ENCODE peak calls at places on chromosome 5, in ten cellular contexts. One of them, this sample, is unnamed.

GRCh38 chr5:39015743-39016586 is 58.2 kb downstream of the RICTOR start:
- DNase-seq in WERI-Rb-1: peak; percentile 36
- DNase-seq in GM12865: no peak
- DNase-seq in ovary: no peak
- DNase-seq in stomach: no peak
- DNase-seq in epithelial cell of esophagus: peak; percentile 57
- DNase-seq in neural crest cell: no peak
- DNase-seq in cardiac muscle cell: peak; percentile 7
- DNase-seq in fibroblast of mammary gland: peak; percentile 91
- DNase-seq in osteocyte: no peak
- DNase-seq in this sample: peak; percentile 69

GRCh38 chr5:138903113-138903789 is 28.1 kb upstream of the LRRTM2 start:
- DNase-seq in osteocyte: no peak
- DNase-seq in WERI-Rb-1: no peak
- DNase-seq in ovary: no peak
- DNase-seq in cardiac muscle cell: no peak
- DNase-seq in GM12865: no peak
- DNase-seq in neural crest cell: no peak
- DNase-seq in fibroblast of mammary gland: peak; percentile 53
- DNase-seq in epithelial cell of esophagus: peak; percentile 70
- DNase-seq in stomach: no peak
- DNase-seq in this sample: peak; percentile 55

GRCh38 chr5:167998148-167998767 is 293.2 kb upstream of the WWC1 start:
- DNase-seq in ovary: no peak
- DNase-seq in cardiac muscle cell: no peak
- DNase-seq in WERI-Rb-1: no peak
- DNase-seq in fibroblast of mammary gland: peak; percentile 3
- DNase-seq in neural crest cell: no peak
- DNase-seq in GM12865: no peak
- DNase-seq in epithelial cell of esophagus: peak; percentile 29
- DNase-seq in stomach: no peak
- DNase-seq in osteocyte: no peak
- DNase-seq in this sample: no peak

GRCh38 chr5:154230526-154230925 is 40.0 kb downstream of the GALNT10 start:
- DNase-seq in WERI-Rb-1: no peak
- DNase-seq in epithelial cell of esophagus: no peak
- DNase-seq in stomach: no peak
- DNase-seq in osteocyte: no peak
- DNase-seq in neural crest cell: no peak
- DNase-seq in cardiac muscle cell: no peak
- DNase-seq in ovary: no peak
- DNase-seq in fibroblast of mammary gland: no peak
- DNase-seq in GM12865: peak; percentile 26
- DNase-seq in this sample: no peak

GRCh38 chr5:146060221-146060585 is 45.2 kb downstream of the PLAC8L1 start:
- DNase-seq in fibroblast of mammary gland: no peak
- DNase-seq in cardiac muscle cell: no peak
- DNase-seq in osteocyte: no peak
- DNase-seq in stomach: no peak
- DNase-seq in epithelial cell of esophagus: no peak
- DNase-seq in GM12865: no peak
- DNase-seq in WERI-Rb-1: no peak
- DNase-seq in neural crest cell: no peak
- DNase-seq in ovary: no peak
- DNase-seq in this sample: no peak

GRCh38 chr5:173098787-173099186 is 42.6 kb downstream of the CREBRF start:
- DNase-seq in WERI-Rb-1: no peak
- DNase-seq in epithelial cell of esophagus: no peak
- DNase-seq in neural crest cell: no peak
- DNase-seq in stomach: no peak
- DNase-seq in ovary: no peak
- DNase-seq in cardiac muscle cell: no peak
- DNase-seq in fibroblast of mammary gland: no peak
- DNase-seq in GM12865: no peak
- DNase-seq in osteocyte: no peak
- DNase-seq in this sample: no peak

GRCh38 chr5:40973364-40974004 is 64.2 kb downstream of the C7 start:
- DNase-seq in fibroblast of mammary gland: no peak
- DNase-seq in stomach: no peak
- DNase-seq in WERI-Rb-1: no peak
- DNase-seq in neural crest cell: no peak
- DNase-seq in ovary: no peak
- DNase-seq in GM12865: no peak
- DNase-seq in osteocyte: no peak
- DNase-seq in cardiac muscle cell: no peak
- DNase-seq in epithelial cell of esophagus: no peak
- DNase-seq in this sample: no peak

GRCh38 chr5:148091991-148092964 is 28.5 kb downstream of the SPINK5 start:
- DNase-seq in fibroblast of mammary gland: no peak
- DNase-seq in stomach: no peak
- DNase-seq in cardiac muscle cell: no peak
- DNase-seq in osteocyte: no peak
- DNase-seq in ovary: no peak
- DNase-seq in GM12865: no peak
- DNase-seq in epithelial cell of esophagus: no peak
- DNase-seq in neural crest cell: no peak
- DNase-seq in WERI-Rb-1: no peak
- DNase-seq in this sample: no peak

GRCh38 chr5:176781638-176782570 is 28.5 kb upstream of the UNC5A start:
- DNase-seq in cardiac muscle cell: no peak
- DNase-seq in epithelial cell of esophagus: no peak
- DNase-seq in neural crest cell: no peak
- DNase-seq in fibroblast of mammary gland: no peak
- DNase-seq in GM12865: no peak
- DNase-seq in stomach: no peak
- DNase-seq in ovary: no peak
- DNase-seq in osteocyte: peak; percentile 77
- DNase-seq in WERI-Rb-1: no peak
- DNase-seq in this sample: no peak

GRCh38 chr5:67163863-67164595 is 32.6 kb downstream of the CD180 start:
- DNase-seq in fibroblast of mammary gland: no peak
- DNase-seq in WERI-Rb-1: no peak
- DNase-seq in neural crest cell: no peak
- DNase-seq in cardiac muscle cell: no peak
- DNase-seq in ovary: no peak
- DNase-seq in osteocyte: peak; percentile 84
- DNase-seq in stomach: no peak
- DNase-seq in GM12865: no peak
- DNase-seq in epithelial cell of esophagus: no peak
- DNase-seq in this sample: no peak

GRCh38 chr5:33526755-33527154 is 86.0 kb downstream of the TARS1 start:
- DNase-seq in ovary: no peak
- DNase-seq in GM12865: no peak
- DNase-seq in WERI-Rb-1: no peak
- DNase-seq in fibroblast of mammary gland: no peak
- DNase-seq in osteocyte: no peak
- DNase-seq in stomach: no peak
- DNase-seq in neural crest cell: no peak
- DNase-seq in cardiac muscle cell: no peak
- DNase-seq in epithelial cell of esophagus: no peak
- DNase-seq in this sample: no peak

GRCh38 chr5:33531796-33532195 is 91.0 kb downstream of the TARS1 start:
- DNase-seq in GM12865: no peak
- DNase-seq in fibroblast of mammary gland: no peak
- DNase-seq in ovary: no peak
- DNase-seq in WERI-Rb-1: no peak
- DNase-seq in epithelial cell of esophagus: no peak
- DNase-seq in stomach: no peak
- DNase-seq in osteocyte: no peak
- DNase-seq in neural crest cell: no peak
- DNase-seq in cardiac muscle cell: no peak
- DNase-seq in this sample: no peak

GRCh38 chr5:33527696-33528095 is 86.9 kb downstream of the TARS1 start:
- DNase-seq in GM12865: no peak
- DNase-seq in fibroblast of mammary gland: no peak
- DNase-seq in neural crest cell: no peak
- DNase-seq in epithelial cell of esophagus: no peak
- DNase-seq in WERI-Rb-1: no peak
- DNase-seq in ovary: no peak
- DNase-seq in cardiac muscle cell: no peak
- DNase-seq in osteocyte: no peak
- DNase-seq in stomach: no peak
- DNase-seq in this sample: no peak

GRCh38 chr5:33530963-33531298 is 90.2 kb downstream of the TARS1 start:
- DNase-seq in GM12865: no peak
- DNase-seq in ovary: no peak
- DNase-seq in cardiac muscle cell: no peak
- DNase-seq in fibroblast of mammary gland: no peak
- DNase-seq in WERI-Rb-1: no peak
- DNase-seq in neural crest cell: no peak
- DNase-seq in epithelial cell of esophagus: no peak
- DNase-seq in stomach: no peak
- DNase-seq in osteocyte: no peak
- DNase-seq in this sample: no peak

GRCh38 chr5:33530183-33530962 is 89.6 kb downstream of the TARS1 start:
- DNase-seq in stomach: no peak
- DNase-seq in WERI-Rb-1: no peak
- DNase-seq in cardiac muscle cell: no peak
- DNase-seq in neural crest cell: no peak
- DNase-seq in fibroblast of mammary gland: no peak
- DNase-seq in GM12865: no peak
- DNase-seq in ovary: no peak
- DNase-seq in osteocyte: no peak
- DNase-seq in epithelial cell of esophagus: no peak
- DNase-seq in this sample: no peak
- TF ChIP-seq CTCF in stomach: no peak
- TF ChIP-seq CTCF in WERI-Rb-1: no peak
- TF ChIP-seq CTCF in cardiac muscle cell: no peak
- TF ChIP-seq CTCF in neural crest cell: no peak
- TF ChIP-seq CTCF in fibroblast of mammary gland: peak; percentile 18
- TF ChIP-seq CTCF in GM12865: no peak
- TF ChIP-seq CTCF in ovary: no peak
- TF ChIP-seq CTCF in osteocyte: no peak
- TF ChIP-seq CTCF in epithelial cell of esophagus: no peak
- TF ChIP-seq CTCF in this sample: no peak

GRCh38 chr5:73448451-73449136 is at the start of gene FOXD1:
- DNase-seq in fibroblast of mammary gland: peak; percentile 82
- DNase-seq in epithelial cell of esophagus: peak; percentile 75
- DNase-seq in osteocyte: peak; percentile 95
- DNase-seq in stomach: peak; percentile 45
- DNase-seq in cardiac muscle cell: peak; percentile 82
- DNase-seq in neural crest cell: peak; percentile 65
- DNase-seq in WERI-Rb-1: peak; percentile 97
- DNase-seq in GM12865: peak; percentile 72
- DNase-seq in ovary: peak; percentile 60
- DNase-seq in this sample: peak; percentile 63
- TF ChIP-seq CTCF in fibroblast of mammary gland: no peak
- TF ChIP-seq CTCF in epithelial cell of esophagus: no peak
- TF ChIP-seq CTCF in osteocyte: no peak
- TF ChIP-seq CTCF in stomach: no peak
- TF ChIP-seq CTCF in cardiac muscle cell: no peak
- TF ChIP-seq CTCF in neural crest cell: no peak
- TF ChIP-seq CTCF in WERI-Rb-1: no peak
- TF ChIP-seq CTCF in GM12865: no peak
- TF ChIP-seq CTCF in ovary: no peak
- TF ChIP-seq CTCF in this sample: no peak

GRCh38 chr5:54002779-54003178 is 307.6 kb downstream of the ARL15 start:
- DNase-seq in fibroblast of mammary gland: no peak
- DNase-seq in cardiac muscle cell: no peak
- DNase-seq in epithelial cell of esophagus: no peak
- DNase-seq in neural crest cell: no peak
- DNase-seq in osteocyte: no peak
- DNase-seq in stomach: no peak
- DNase-seq in WERI-Rb-1: no peak
- DNase-seq in ovary: no peak
- DNase-seq in GM12865: no peak
- DNase-seq in this sample: no peak
- TF ChIP-seq CTCF in fibroblast of mammary gland: no peak
- TF ChIP-seq CTCF in cardiac muscle cell: no peak
- TF ChIP-seq CTCF in epithelial cell of esophagus: no peak
- TF ChIP-seq CTCF in neural crest cell: no peak
- TF ChIP-seq CTCF in osteocyte: no peak
- TF ChIP-seq CTCF in stomach: no peak
- TF ChIP-seq CTCF in WERI-Rb-1: no peak
- TF ChIP-seq CTCF in ovary: no peak
- TF ChIP-seq CTCF in GM12865: no peak
- TF ChIP-seq CTCF in this sample: no peak

GRCh38 chr5:2015116-2015848 is 132.6 kb upstream of the IRX4 start:
- DNase-seq in WERI-Rb-1: no peak
- DNase-seq in cardiac muscle cell: peak; percentile 51
- DNase-seq in GM12865: no peak
- DNase-seq in fibroblast of mammary gland: no peak
- DNase-seq in stomach: no peak
- DNase-seq in osteocyte: no peak
- DNase-seq in epithelial cell of esophagus: no peak
- DNase-seq in ovary: no peak
- DNase-seq in neural crest cell: no peak
- DNase-seq in this sample: no peak

GRCh38 chr5:2019716-2020115 is 137.0 kb upstream of the IRX4 start:
- DNase-seq in ovary: no peak
- DNase-seq in cardiac muscle cell: no peak
- DNase-seq in epithelial cell of esophagus: no peak
- DNase-seq in GM12865: no peak
- DNase-seq in stomach: no peak
- DNase-seq in fibroblast of mammary gland: no peak
- DNase-seq in WERI-Rb-1: no peak
- DNase-seq in osteocyte: peak; percentile 60
- DNase-seq in neural crest cell: no peak
- DNase-seq in this sample: no peak

GRCh38 chr5:2018390-2018724 is 135.6 kb upstream of the IRX4 start:
- DNase-seq in fibroblast of mammary gland: no peak
- DNase-seq in osteocyte: peak; percentile 30
- DNase-seq in ovary: no peak
- DNase-seq in neural crest cell: no peak
- DNase-seq in epithelial cell of esophagus: no peak
- DNase-seq in GM12865: no peak
- DNase-seq in stomach: no peak
- DNase-seq in WERI-Rb-1: no peak
- DNase-seq in cardiac muscle cell: no peak
- DNase-seq in this sample: no peak

GRCh38 chr5:2015961-2016360 is 133.2 kb upstream of the IRX4 start:
- DNase-seq in cardiac muscle cell: no peak
- DNase-seq in WERI-Rb-1: no peak
- DNase-seq in osteocyte: peak; percentile 60
- DNase-seq in stomach: no peak
- DNase-seq in ovary: no peak
- DNase-seq in GM12865: no peak
- DNase-seq in neural crest cell: no peak
- DNase-seq in fibroblast of mammary gland: no peak
- DNase-seq in epithelial cell of esophagus: no peak
- DNase-seq in this sample: no peak

DNA sequence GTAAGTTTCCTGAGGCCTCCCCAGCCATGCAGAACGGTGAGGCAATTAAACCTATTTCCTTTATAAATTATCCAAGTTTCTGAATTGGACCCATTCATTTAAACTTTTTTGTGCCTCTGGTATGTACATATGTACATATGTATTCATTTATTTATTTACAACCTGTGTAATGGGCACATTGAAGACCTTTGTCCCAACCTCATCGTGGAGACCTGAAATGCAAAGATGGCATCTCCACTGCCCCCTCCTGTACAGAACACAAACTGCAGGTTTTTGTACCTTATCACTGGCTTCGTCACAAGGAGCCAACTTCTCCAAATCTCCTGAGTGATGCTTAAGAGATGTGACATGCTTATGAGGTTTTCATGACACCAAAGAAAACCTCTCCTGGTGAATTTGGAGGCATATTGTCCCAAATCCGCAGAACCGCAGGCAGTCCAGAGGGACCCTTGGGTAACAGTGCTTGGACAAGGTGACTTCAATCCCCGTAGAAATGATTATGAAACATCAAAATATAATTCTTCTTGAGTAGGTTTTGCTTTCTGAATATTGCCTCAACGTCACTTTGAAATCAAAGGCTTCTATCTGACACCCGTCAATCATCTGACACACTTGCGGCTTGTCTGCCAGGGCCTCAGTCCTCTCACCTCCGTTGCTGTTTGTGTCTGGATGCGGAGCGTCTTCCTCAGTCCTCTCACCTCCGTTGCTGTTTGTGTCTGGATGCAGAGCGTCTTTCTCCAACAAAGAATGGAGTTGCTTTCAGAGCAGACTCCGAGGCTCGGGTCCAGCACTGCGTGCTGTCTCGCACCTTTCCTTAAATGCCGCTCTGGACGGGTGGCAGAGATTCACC is 135.0 kb upstream of the IRX4 start:
- DNase-seq in stomach: no peak
- DNase-seq in neural crest cell: peak; percentile 38
- DNase-seq in osteocyte: peak; percentile 57
- DNase-seq in epithelial cell of esophagus: peak; percentile 31
- DNase-seq in ovary: no peak
- DNase-seq in GM12865: peak; percentile 49
- DNase-seq in cardiac muscle cell: no peak
- DNase-seq in fibroblast of mammary gland: peak; percentile 30
- DNase-seq in WERI-Rb-1: peak; percentile 33
- DNase-seq in this sample: no peak
- TF ChIP-seq CTCF in stomach: no peak
- TF ChIP-seq CTCF in neural crest cell: peak; percentile 61
- TF ChIP-seq CTCF in osteocyte: peak; percentile 33
- TF ChIP-seq CTCF in epithelial cell of esophagus: peak; percentile 57
- TF ChIP-seq CTCF in ovary: no peak
- TF ChIP-seq CTCF in GM12865: peak; percentile 65
- TF ChIP-seq CTCF in cardiac muscle cell: peak; percentile 45
- TF ChIP-seq CTCF in fibroblast of mammary gland: peak; percentile 57
- TF ChIP-seq CTCF in WERI-Rb-1: peak; percentile 79
- TF ChIP-seq CTCF in this sample: peak; percentile 4